ENCODE peak calls at places on chromosome 22, in nine cellular contexts. L, Y, Q, W, B, J, C, I and G are unnamed samples.
A peak's percentile ranks its signal among the peaks of the same experiment; 100 is the strongest.

GRCh38 chr22:39504071-39504470 is 2.0 kb downstream of the MIEF1 start:
- DNase-seq in L (no peak), Y (no peak), Q (no peak), W (no peak), B (no peak), J (no peak), C (no peak), I (no peak), G (no peak)

GRCh38 chr22:42127606-42128005 is 3.0 kb downstream of the CYP2D6 start:
- DNase-seq in L (no peak), Y (no peak), Q (no peak), W (no peak), B (no peak), J (no peak), C (no peak), I (no peak), G (no peak)

GRCh38 chr22:26429458-26430238 is 588 bp downstream of the ASPHD2 start:
- DNase-seq in L (no peak), Y (no peak), Q (no peak), W (no peak), B (no peak), J (peak; percentile 29), C (peak; percentile 32), I (no peak), G (peak; percentile 50)

GRCh38 chr22:46067159-46068111 is 82.9 kb upstream of the PPARA start:
- DNase-seq in L (no peak), Y (no peak), Q (peak; percentile 47), W (no peak), B (no peak), J (no peak), C (peak; percentile 57), I (no peak), G (no peak)

GRCh38 chr22:28935713-28936112 is 52.3 kb downstream of the ZNRF3 start:
- DNase-seq in L (no peak), Y (no peak), Q (no peak), W (no peak), B (no peak), J (no peak), C (no peak), I (no peak), G (no peak)

GRCh38 chr22:29751139-29751538 is 15.7 kb downstream of the ZMAT5 start:
- DNase-seq in L (no peak), Y (no peak), Q (no peak), W (no peak), B (no peak), J (no peak), C (no peak), I (no peak), G (no peak)

GRCh38 chr22:49095366-49095765 is 732.3 kb downstream of the BRD1 start:
- DNase-seq in L (no peak), Y (no peak), Q (no peak), W (no peak), B (no peak), J (no peak), C (no peak), I (no peak), G (no peak)

GRCh38 chr22:46041642-46042041 is 64.7 kb upstream of the WNT7B start:
- DNase-seq in L (no peak), Y (no peak), Q (no peak), W (no peak), B (no peak), J (no peak), C (no peak), I (no peak), G (no peak)

GRCh38 chr22:42399315-42400271 is 32.6 kb downstream of the NFAM1 start:
- DNase-seq in L (no peak), Y (no peak), Q (no peak), W (peak; percentile 37), B (no peak), J (no peak), C (peak; percentile 70), I (peak; percentile 97), G (no peak)

GRCh38 chr22:20268350-20269012 is 363 bp upstream of the RTN4R start:
- DNase-seq in L (peak; percentile 71), Y (no peak), Q (peak; percentile 56), W (no peak), B (peak; percentile 55), J (peak; percentile 44), C (peak; percentile 71), I (peak; percentile 46), G (peak; percentile 86)

GRCh38 chr22:33142282-33142681 is 84.1 kb upstream of the SYN3 start:
- DNase-seq in L (no peak), Y (no peak), Q (no peak), W (no peak), B (no peak), J (no peak), C (no peak), I (no peak), G (no peak)

GRCh38 chr22:21734540-21735197 is 925 bp downstream of the YPEL1 start:
- DNase-seq in L (no peak), Y (no peak), Q (no peak), W (no peak), B (no peak), J (peak; percentile 34), C (peak; percentile 29), I (peak; percentile 41), G (no peak)

GRCh38 chr22:48366591-48366990 is 1461.1 kb downstream of the BRD1 start:
- DNase-seq in L (no peak), Y (no peak), Q (no peak), W (no peak), B (no peak), J (no peak), C (no peak), I (no peak), G (no peak)

GRCh38 chr22:35150163-35151107 is 84.5 kb downstream of the ISX start:
- DNase-seq in L (no peak), Y (no peak), Q (peak; percentile 56), W (no peak), B (peak; percentile 40), J (peak; percentile 91), C (peak; percentile 8), I (peak; percentile 53), G (peak; percentile 70)

GRCh38 chr22:22074634-22075381 is 92.2 kb upstream of the TOP3B start:
- DNase-seq in L (no peak), Y (no peak), Q (peak; percentile 8), W (no peak), B (no peak), J (no peak), C (no peak), I (no peak), G (no peak)

GRCh38 chr22:36493690-36494110 is 12.3 kb upstream of the TXN2 start:
- DNase-seq in L (peak; percentile 58), Y (no peak), Q (no peak), W (no peak), B (no peak), J (peak; percentile 79), C (no peak), I (no peak), G (peak; percentile 70)

GRCh38 chr22:30038219-30038618 is 42.0 kb upstream of the HORMAD2 start:
- DNase-seq in L (no peak), Y (no peak), Q (peak; percentile 81), W (peak; percentile 28), B (no peak), J (no peak), C (no peak), I (no peak), G (no peak)

GRCh38 chr22:45970709-45971388 is 6.1 kb downstream of the WNT7B start:
- DNase-seq in L (no peak), Y (peak; percentile 31), Q (peak; percentile 48), W (no peak), B (no peak), J (no peak), C (no peak), I (no peak), G (no peak)

GRCh38 chr22:32324505-32325415 is 32.9 kb upstream of the RFPL3 start:
- DNase-seq in L (no peak), Y (no peak), Q (no peak), W (no peak), B (no peak), J (no peak), C (no peak), I (no peak), G (no peak)

GRCh38 chr22:20015971-20016733 is 471 bp downstream of the ARVCF start:
- DNase-seq in L (no peak), Y (no peak), Q (peak; percentile 22), W (no peak), B (peak; percentile 22), J (no peak), C (peak; percentile 54), I (peak; percentile 6), G (no peak)

GRCh38 chr22:39985383-39986045 is 9.2 kb upstream of the FAM83F start:
- DNase-seq in L (no peak), Y (no peak), Q (no peak), W (no peak), B (no peak), J (peak; percentile 57), C (no peak), I (no peak), G (no peak)

GRCh38 chr22:31184015-31184414 is 24.0 kb downstream of the RNF185 start:
- DNase-seq in L (no peak), Y (no peak), Q (no peak), W (no peak), B (no peak), J (no peak), C (no peak), I (no peak), G (no peak)

GRCh38 chr22:47281126-47282106 is 519.0 kb downstream of the TBC1D22A start:
- DNase-seq in L (no peak), Y (no peak), Q (no peak), W (no peak), B (no peak), J (no peak), C (no peak), I (no peak), G (no peak)

GRCh38 chr22:46528121-46528610 is 9.3 kb downstream of the CELSR1 start:
- DNase-seq in L (no peak), Y (peak; percentile 56), Q (peak; percentile 48), W (no peak), B (no peak), J (no peak), C (peak; percentile 91), I (no peak), G (no peak)

GRCh38 chr22:42947211-42947990 is 67.5 kb downstream of the PACSIN2 start:
- DNase-seq in L (no peak), Y (no peak), Q (peak; percentile 36), W (no peak), B (no peak), J (no peak), C (peak; percentile 80), I (peak; percentile 99), G (no peak)